ENCODE peak calls at places on chromosomes 3 and 15, in six cellular contexts. Q is GM12892, N is GM23338, Z is sigmoid colon, S is endothelial cell of umbilical vein, A is K562. B is an unnamed sample.
A peak's percentile ranks its signal among the peaks of the same experiment; 100 is the strongest.

GRCh38 chr3:151838574-151839312 is 24.8 kb downstream of the AADAC start:
- DNase-seq in Z (peak; percentile 66), S (peak; percentile 74), A (peak; percentile 43), Q (peak; percentile 2), N (peak; percentile 91), B (peak; percentile 65)

GRCh38 chr15:76939715-76940114 is 8.2 kb downstream of the RCN2 start:
- DNase-seq in Q (no peak), N (no peak), A (no peak), Z (no peak), S (no peak), B (no peak)

GRCh38 chr3:103048371-103048722 is 613.5 kb downstream of the ZPLD1 start:
- DNase-seq in S (no peak), N (no peak), Z (no peak), A (no peak), Q (no peak), B (no peak)

GRCh38 chr3:45640724-45641361 is 46.3 kb downstream of the LIMD1 start:
- DNase-seq in N (no peak), Q (no peak), A (no peak), S (no peak), Z (no peak), B (no peak)

GRCh38 chr3:20930034-20930433 is 744.0 kb upstream of the SGO1 start:
- DNase-seq in N (peak; percentile 64), S (peak; percentile 5), A (peak; percentile 32), Z (no peak), Q (no peak), B (no peak)

GRCh38 chr3:41140242-41140641 is 59.1 kb upstream of the CTNNB1 start:
- DNase-seq in N (peak; percentile 15), Q (no peak), S (no peak), A (no peak), Z (no peak), B (no peak)

GRCh38 chr3:160378331-160379109 is 20.5 kb downstream of the IFT80 start:
- DNase-seq in Z (no peak), Q (no peak), N (no peak), A (no peak), S (no peak), B (no peak)

GRCh38 chr3:16286161-16286560 is 21.1 kb downstream of the OXNAD1 start:
- DNase-seq in Q (no peak), N (no peak), Z (no peak), S (no peak), A (no peak), B (no peak)

GRCh38 chr3:128491900-128492352 is 1.1 kb downstream of the GATA2 start:
- DNase-seq in N (no peak), Z (peak; percentile 53), S (peak; percentile 41), Q (no peak), A (no peak), B (no peak)
- TF ChIP-seq POLR2AphosphoS5 in N (no peak), Z (peak; percentile 16), S (no peak), Q (no peak), A (no peak), B (no peak)

GRCh38 chr3:190902292-190902691 is 39.8 kb upstream of the GMNC start:
- DNase-seq in S (no peak), N (no peak), A (no peak), Z (no peak), Q (no peak), B (no peak)
- TF ChIP-seq POLR2AphosphoS5 in S (no peak), N (no peak), A (no peak), Z (no peak), Q (no peak), B (no peak)

DNA sequence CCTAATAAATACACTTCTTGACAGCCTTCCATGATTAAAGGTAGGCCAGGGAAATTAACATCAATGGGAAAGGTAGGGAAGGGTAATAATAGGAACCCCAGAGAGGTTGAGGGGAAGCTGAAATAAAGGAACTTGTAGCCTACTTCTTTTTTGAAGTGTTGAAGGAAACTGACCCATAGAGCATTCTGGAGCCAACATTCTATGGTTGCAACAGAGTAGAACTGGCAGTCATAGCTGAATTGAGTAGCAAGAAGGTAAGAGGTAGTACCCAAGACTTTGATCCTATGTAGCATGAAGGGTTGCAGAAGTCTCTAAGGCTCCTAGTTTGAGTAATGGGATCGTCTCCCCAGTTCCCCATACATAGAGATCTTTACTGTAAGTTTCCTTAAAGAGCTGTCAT is 7.5 kb upstream of the ZNF774 start:
- DNase-seq in N (no peak), Q (no peak), S (no peak), A (no peak), Z (no peak), B (no peak)
- TF ChIP-seq POLR2AphosphoS5 in N (no peak), Q (no peak), S (no peak), A (no peak), Z (no peak), B (no peak)

DNA sequence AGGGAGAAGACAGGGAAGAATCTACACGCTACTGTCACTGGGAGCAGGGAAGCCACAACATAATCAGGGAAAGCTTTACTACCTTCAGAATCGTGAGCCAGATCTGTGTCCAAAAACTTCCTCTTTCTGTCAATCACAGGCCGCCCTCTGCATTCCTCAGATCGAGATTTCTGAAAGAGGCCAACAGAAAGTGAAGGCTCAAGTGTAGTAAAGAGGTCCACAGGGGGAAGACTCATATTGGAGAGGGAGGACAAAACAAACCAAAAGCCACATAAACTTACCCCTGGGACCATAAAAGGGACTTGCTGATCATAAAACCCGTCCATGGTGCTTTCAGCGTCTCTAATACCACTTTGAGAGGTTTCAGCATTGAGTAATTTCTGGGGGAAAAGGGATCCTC is 3.3 kb downstream of the ETV5 start:
- DNase-seq in S (no peak), Q (no peak), Z (no peak), A (no peak), N (no peak), B (no peak)
- TF ChIP-seq POLR2AphosphoS5 in S (no peak), Q (no peak), Z (no peak), A (no peak), N (no peak), B (no peak)

GRCh38 chr15:25862087-25862468 is 1.0 kb downstream of the ATP10A start:
- DNase-seq in Z (peak; percentile 72), N (peak; percentile 39), S (no peak), A (no peak), Q (no peak), B (peak; percentile 31)
- TF ChIP-seq POLR2AphosphoS5 in Z (no peak), N (no peak), S (no peak), A (no peak), Q (no peak), B (no peak)

DNA sequence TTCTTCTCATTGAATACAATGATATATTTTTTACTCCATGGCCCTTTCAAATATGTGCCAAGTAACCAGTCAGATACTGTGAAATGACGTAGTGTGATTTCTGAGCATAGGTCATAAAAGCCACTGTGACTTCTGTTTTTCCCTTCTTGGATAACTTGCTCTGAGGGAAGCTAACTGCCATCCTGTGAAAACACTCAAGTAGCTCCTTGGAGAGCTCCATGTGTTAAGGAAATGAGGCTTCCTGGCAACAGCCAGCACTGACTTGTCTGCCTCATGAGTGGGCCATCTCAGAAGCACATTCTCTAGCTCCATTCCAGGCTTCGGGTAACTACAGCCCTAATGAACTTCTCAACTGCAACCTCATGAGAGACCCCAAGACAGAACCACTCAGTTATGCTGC is 9.5 kb upstream of the CCDC80 start:
- DNase-seq in Q (no peak), N (no peak), A (no peak), S (peak; percentile 93), Z (no peak), B (no peak)
- TF ChIP-seq POLR2AphosphoS5 in Q (no peak), N (no peak), A (no peak), S (no peak), Z (no peak), B (no peak)

GRCh38 chr3:141399979-141400971 is 32.0 kb downstream of the ZBTB38 start:
- DNase-seq in Z (no peak), A (no peak), S (no peak), N (peak; percentile 45), Q (no peak), B (no peak)
- TF ChIP-seq POLR2AphosphoS5 in Z (no peak), A (no peak), S (no peak), N (no peak), Q (peak; percentile 29), B (no peak)

B was measured in prostate gland.